ENCODE peak calls at places on chromosomes 5 and 9, in six cellular contexts. C is amygdala; I is CD8-positive, alpha-beta memory T cell; X is GM04503; D is mesendoderm; F is GM23338. J is an unnamed sample.

GRCh38 chr5:55278778-55279177 is 28.7 kb downstream of the DHX29 start:
- DNase-seq in C (no peak), I (no peak), X (peak), D (no peak), F (no peak), J (no peak)

GRCh38 chr9:95740217-95741004 is 135.1 kb upstream of the ERCC6L2 start:
- DNase-seq in C (no peak), I (no peak), X (peak), D (no peak), F (no peak), J (no peak)

GRCh38 chr5:155655569-155655968 is 642.0 kb downstream of the KIF4B start:
- DNase-seq in C (no peak), I (no peak), X (no peak), D (peak), F (peak), J (no peak)

GRCh38 chr5:82931110-82931509 is 146.1 kb downstream of the TMEM167A start:
- DNase-seq in C (no peak), I (no peak), X (no peak), D (no peak), F (no peak), J (no peak)

GRCh38 chr5:8710426-8710930 is 835.4 kb downstream of the SEMA5A start:
- DNase-seq in C (no peak), I (no peak), X (no peak), D (no peak), F (no peak), J (no peak)

GRCh38 chr9:70073193-70073592 is 29.5 kb downstream of the MAMDC2 start:
- DNase-seq in C (no peak), I (no peak), X (no peak), D (no peak), F (no peak), J (no peak)

GRCh38 chr9:652896-653295 is 188.6 kb upstream of the DMRT1 start:
- DNase-seq in C (no peak), I (no peak), X (no peak), D (no peak), F (no peak), J (no peak)

GRCh38 chr9:91746904-91747303 is 203.1 kb downstream of the ROR2 start:
- DNase-seq in C (no peak), I (no peak), X (no peak), D (no peak), F (no peak), J (no peak)

GRCh38 chr5:20556364-20556763 is 568.4 kb upstream of the CDH18 start:
- DNase-seq in C (no peak), I (no peak), X (no peak), D (peak), F (peak), J (no peak)

GRCh38 chr9:133886563-133887501 is 105.3 kb downstream of the VAV2 start:
- DNase-seq in C (no peak), I (no peak), X (no peak), D (no peak), F (no peak), J (no peak)

GRCh38 chr5:172870807-172871431 is 36.9 kb downstream of the ERGIC1 start:
- DNase-seq in C (no peak), I (no peak), X (no peak), D (no peak), F (no peak), J (no peak)

GRCh38 chr5:122779451-122779850 is 4.6 kb downstream of the SNX2 start:
- DNase-seq in C (no peak), I (no peak), X (no peak), D (no peak), F (no peak), J (no peak)

GRCh38 chr5:177294632-177295031 is 8.9 kb downstream of the RAB24 start:
- DNase-seq in C (no peak), I (no peak), X (no peak), D (no peak), F (no peak), J (no peak)